ENCODE peak calls at places on chromosomes 7 and 10, in four cellular contexts. Q is HFFc6, E is dorsolateral prefrontal cortex, S is hepatocyte. C is an unnamed sample.

GRCh38 chr7:48161407-48162125 is 9.7 kb upstream of the ABCA13 start:
- DNase-seq in Q (no peak), E (no peak), S (no peak), C (no peak)

GRCh38 chr7:4964506-4964905 is 5.5 kb upstream of the MMD2 start:
- DNase-seq in Q (no peak), E (no peak), S (no peak), C (no peak)

GRCh38 chr7:135076882-135077281 is 71.0 kb upstream of the TMEM140 start:
- DNase-seq in Q (no peak), E (no peak), S (no peak), C (no peak)

GRCh38 chr10:82981137-82981723 is 1106.2 kb downstream of the NRG3 start:
- DNase-seq in Q (peak), E (no peak), S (no peak), C (no peak)

GRCh38 chr7:128203710-128204214 is 37.3 kb upstream of the LEP start:
- DNase-seq in Q (no peak), E (no peak), S (no peak), C (no peak)

GRCh38 chr7:95929710-95930295 is 157.4 kb downstream of the DYNC1I1 start:
- DNase-seq in Q (no peak), E (no peak), S (no peak), C (no peak)

GRCh38 chr10:77230194-77230593 is 407.4 kb downstream of the KCNMA1 start:
- DNase-seq in Q (peak), E (no peak), S (no peak), C (no peak)

GRCh38 chr10:92901819-92902234 is 53.5 kb downstream of the EXOC6 start:
- DNase-seq in Q (no peak), E (no peak), S (no peak), C (no peak)

GRCh38 chr7:41315764-41316163 is 387.1 kb downstream of the INHBA start:
- DNase-seq in Q (no peak), E (no peak), S (no peak), C (no peak)

GRCh38 chr7:39130740-39131538 is 153.2 kb downstream of the POU6F2 start:
- DNase-seq in Q (no peak), E (no peak), S (no peak), C (no peak)

GRCh38 chr10:63173468-63174227 is 40.5 kb downstream of the NRBF2 start:
- DNase-seq in Q (no peak), E (no peak), S (no peak), C (no peak)

GRCh38 chr10:132274581-132274980 is 33.2 kb downstream of the STK32C start:
- DNase-seq in Q (no peak), E (no peak), S (no peak), C (no peak)